ENCODE peak calls at places on chromosomes 16 and 17, in ten cellular contexts. P is dorsolateral prefrontal cortex, G is lower lobe of right lung, A is pancreas, C is thoracic aorta, T is DND-41, X is tibial nerve, F is IMR-90, U is tibial artery, D is GM06990. B is an unnamed sample.

GRCh38 chr17:50034504-50035364 is 21.2 kb upstream of the ITGA3 start:
- DNase-seq in G (peak; percentile 91), U (no peak), P (no peak), A (peak; percentile 23), F (no peak), D (no peak), C (no peak), T (no peak), X (peak; percentile 3), B (no peak)

GRCh38 chr16:82643936-82644630 is 17.3 kb downstream of the CDH13 start:
- DNase-seq in U (no peak), X (no peak), T (no peak), A (no peak), D (no peak), P (no peak), G (no peak), F (no peak), C (no peak), B (no peak)

GRCh38 chr16:19776147-19776546 is 58.1 kb downstream of the IQCK start:
- DNase-seq in T (no peak), U (no peak), D (no peak), P (no peak), F (no peak), X (no peak), C (no peak), A (no peak), G (no peak), B (no peak)

GRCh38 chr17:80202197-80202596 is 17.9 kb downstream of the SGSH start:
- DNase-seq in C (no peak), T (no peak), A (no peak), X (no peak), D (no peak), G (no peak), U (no peak), P (no peak), F (no peak), B (no peak)

GRCh38 chr17:72136692-72137550 is 16.1 kb downstream of the SOX9 start:
- DNase-seq in T (no peak), A (no peak), F (peak; percentile 85), U (no peak), D (no peak), G (no peak), X (no peak), C (no peak), P (no peak), B (peak; percentile 35)

GRCh38 chr17:73711184-73711583 is 66.9 kb upstream of the SDK2 start:
- DNase-seq in P (no peak), T (no peak), U (no peak), F (no peak), X (no peak), G (no peak), C (no peak), A (no peak), D (peak; percentile 25), B (no peak)

GRCh38 chr17:15247891-15248529 is 17.1 kb downstream of the PMP22 start:
- DNase-seq in G (no peak), T (no peak), X (no peak), P (no peak), U (no peak), C (no peak), F (no peak), D (no peak), A (no peak), B (peak; percentile 17)

GRCh38 chr16:51151435-51151950 is 423 bp upstream of the SALL1 start:
- DNase-seq in P (peak; percentile 74), T (no peak), X (no peak), D (no peak), U (no peak), G (no peak), F (peak; percentile 70), C (no peak), A (peak; percentile 79), B (peak; percentile 87)

GRCh38 chr16:883340-883739 is 82.8 kb upstream of the GNG13 start:
- DNase-seq in G (peak; percentile 9), D (no peak), F (no peak), A (no peak), X (no peak), C (no peak), P (no peak), T (no peak), U (no peak), B (no peak)

GRCh38 chr16:885391-885790 is 84.9 kb upstream of the GNG13 start:
- DNase-seq in D (no peak), X (no peak), A (no peak), F (no peak), C (no peak), G (peak; percentile 6), T (no peak), U (no peak), P (no peak), B (no peak)

GRCh38 chr16:883781-884180 is 83.2 kb upstream of the GNG13 start:
- DNase-seq in T (no peak), C (no peak), X (no peak), U (no peak), P (no peak), A (no peak), D (no peak), F (no peak), G (no peak), B (no peak)

GRCh38 chr16:886084-886543 is 84.7 kb downstream of the LMF1 start:
- DNase-seq in T (no peak), P (peak; percentile 50), D (no peak), A (peak; percentile 58), F (peak; percentile 5), U (no peak), C (no peak), X (no peak), G (peak; percentile 28), B (no peak)

DNA sequence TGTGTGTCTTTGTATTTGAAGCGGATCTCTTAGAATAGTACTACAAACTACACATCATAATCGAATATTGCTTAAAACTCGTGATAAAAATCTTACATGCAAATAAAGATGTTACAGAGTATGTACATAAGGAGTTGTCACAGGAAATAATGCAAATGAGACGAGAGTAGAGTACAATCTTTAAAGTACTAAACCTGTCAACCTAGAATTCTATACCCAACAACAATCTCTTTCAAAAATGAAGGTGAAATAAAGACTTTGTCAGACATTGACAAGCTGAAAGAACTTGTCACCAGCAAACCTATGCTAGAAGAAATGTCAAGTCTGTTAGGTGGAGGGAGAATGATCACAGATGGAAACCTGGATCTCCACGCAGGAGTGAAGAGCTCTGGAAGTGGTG is 83.7 kb upstream of the GNG13 start:
- DNase-seq in D (no peak), F (no peak), A (no peak), G (no peak), P (no peak), C (no peak), X (no peak), T (no peak), U (no peak), B (no peak)
- H3K4me3 ChIP-seq in D (no peak overlapping the region), F (no peak overlapping the region), A (no peak overlapping the region), G (no peak overlapping the region), P (no peak overlapping the region), C (no peak overlapping the region), X (no peak overlapping the region), T (no peak overlapping the region), U (no peak overlapping the region), B (no peak overlapping the region)

GRCh38 chr16:30567991-30568638 is 3.4 kb downstream of the ZNF688 start:
- DNase-seq in C (no peak), X (no peak), D (no peak), P (no peak), T (peak; percentile 43), F (peak; percentile 74), U (no peak), G (no peak), A (no peak), B (peak; percentile 78)
- H3K4me3 ChIP-seq in C (no peak overlapping the region), X (no peak overlapping the region), D (no peak overlapping the region), P (no peak overlapping the region), T (no peak overlapping the region), F (no peak overlapping the region), U (no peak overlapping the region), G (no peak overlapping the region), A (no peak overlapping the region), B (no peak overlapping the region)

GRCh38 chr16:87459833-87460232 is 33.0 kb downstream of the ZCCHC14 start:
- DNase-seq in A (no peak), P (no peak), G (no peak), C (no peak), T (no peak), X (no peak), F (no peak), U (no peak), D (no peak), B (no peak)

GRCh38 chr16:87463722-87464690 is 28.8 kb downstream of the ZCCHC14 start:
- DNase-seq in D (no peak), C (no peak), G (no peak), U (peak; percentile 66), P (no peak), F (peak; percentile 89), T (peak; percentile 9), A (no peak), X (no peak), B (peak; percentile 74)

GRCh38 chr16:87459027-87459426 is 33.8 kb downstream of the ZCCHC14 start:
- DNase-seq in G (no peak), C (no peak), F (no peak), A (no peak), T (no peak), X (no peak), U (no peak), P (no peak), D (no peak), B (no peak)

GRCh38 chr16:87460936-87461335 is 31.9 kb downstream of the ZCCHC14 start:
- DNase-seq in D (no peak), X (no peak), C (no peak), F (no peak), T (no peak), G (no peak), A (no peak), P (no peak), U (no peak), B (no peak)

DNA sequence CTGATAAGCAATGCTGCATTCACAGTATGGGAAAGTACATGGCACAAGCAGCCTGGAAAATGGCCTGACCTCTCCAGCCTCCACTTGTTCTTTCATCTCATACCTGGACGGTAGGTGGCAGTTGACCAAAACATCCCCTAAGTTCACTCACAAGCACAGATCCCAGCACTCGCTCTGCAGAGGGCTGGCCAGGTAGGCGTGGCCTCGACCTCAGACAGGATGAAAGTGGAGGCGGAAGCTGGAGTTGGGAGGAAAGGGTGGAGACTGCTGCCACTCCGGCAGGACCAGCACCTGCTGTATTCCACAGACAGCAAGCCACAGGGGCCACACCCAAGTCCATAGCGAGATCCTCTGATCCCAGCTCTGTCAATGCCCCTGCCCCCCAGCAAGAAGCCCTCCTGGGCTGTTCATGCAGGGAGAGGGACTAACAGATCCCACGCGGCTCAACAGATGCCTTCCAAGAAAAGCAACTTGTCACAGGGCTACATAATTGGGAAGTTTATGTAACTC is 31.3 kb downstream of the ZCCHC14 start:
- DNase-seq in X (peak; percentile 21), D (peak; percentile 28), F (no peak), A (peak; percentile 97), C (peak; percentile 23), P (no peak), G (peak; percentile 94), T (no peak), U (peak; percentile 68), B (no peak)
- H3K4me3 ChIP-seq in X (no peak overlapping the region), D (no peak overlapping the region), F (no peak overlapping the region), A (peak overlapping the region; percentile 32), C (peak overlapping the region; percentile 60), P (no peak overlapping the region), G (peak overlapping the region; percentile 17), T (no peak overlapping the region), U (peak overlapping the region; percentile 19), B (no peak overlapping the region)

DNA sequence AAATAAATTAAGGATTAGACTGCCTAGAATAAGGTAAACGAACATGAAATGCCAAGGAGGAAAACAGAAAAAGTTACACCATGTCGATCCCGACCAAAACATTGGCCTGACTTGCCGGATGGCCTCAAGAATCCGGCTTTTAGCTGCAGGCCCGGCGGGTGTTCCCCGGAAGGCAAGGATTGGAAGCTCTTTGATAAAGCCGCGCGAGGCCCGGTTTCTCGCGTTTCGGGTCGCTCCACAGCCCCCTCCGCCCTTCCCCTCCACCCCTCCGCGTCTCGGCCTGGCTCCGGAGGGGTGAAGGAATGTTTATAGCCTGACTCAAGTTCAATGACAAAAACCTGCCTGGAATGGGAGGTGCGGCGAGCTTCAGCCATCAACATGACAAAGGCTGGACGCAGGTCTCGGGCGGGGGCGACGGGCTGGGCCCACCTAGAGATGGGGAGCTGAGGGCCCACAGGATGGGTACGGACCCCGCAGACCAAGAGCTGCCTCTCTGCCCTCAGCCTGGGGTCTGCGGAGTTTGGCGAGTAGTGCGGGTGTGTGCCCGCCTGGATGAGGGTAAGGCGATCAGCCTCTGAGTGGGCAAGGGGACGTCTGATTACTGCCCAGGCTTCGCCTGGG is 2.6 kb downstream of the PRAC1 start:
- DNase-seq in T (no peak), U (no peak), A (no peak), C (no peak), X (no peak), G (no peak), P (no peak), F (no peak), D (no peak), B (no peak)
- H3K4me3 ChIP-seq in T (no peak overlapping the region), U (no peak overlapping the region), A (no peak overlapping the region), C (no peak overlapping the region), X (no peak overlapping the region), G (no peak overlapping the region), P (no peak overlapping the region), F (no peak overlapping the region), D (no peak overlapping the region), B (no peak overlapping the region)

B was measured in AG10803.